ENCODE peak calls at places on chromosomes 11 and 22, in nine cellular contexts. R is A673; E is CD8-positive, alpha-beta memory T cell; S is left lung; C is A549; D is psoas muscle; Z is fibroblast of the aortic adventitia; Q is IMR-90; X is PC-9. L is an unnamed sample.

GRCh38 chr11:113331988-113332387 is 17.6 kb downstream of the TTC12 start:
- DNase-seq in E (no peak), X (no peak), D (no peak), S (no peak), C (no peak), Z (peak), R (no peak), Q (no peak), L (no peak)

GRCh38 chr11:8005556-8005955 is 18.4 kb downstream of the EIF3F start:
- DNase-seq in E (no peak), Q (no peak), C (no peak), S (no peak), R (no peak), X (no peak), Z (no peak), D (no peak), L (no peak)

GRCh38 chr11:1299621-1300020 is 9.8 kb downstream of the TOLLIP start:
- DNase-seq in E (no peak), C (no peak), Q (no peak), Z (no peak), X (no peak), D (no peak), R (no peak), S (peak), L (no peak)

GRCh38 chr11:23423656-23424055 is 563.4 kb upstream of the CCDC179 start:
- DNase-seq in S (peak), R (no peak), Z (no peak), E (no peak), Q (no peak), C (no peak), D (no peak), X (no peak), L (no peak)

GRCh38 chr22:36257308-36257707 is 4.4 kb downstream of the APOL1 start:
- DNase-seq in Q (no peak), S (no peak), E (no peak), D (no peak), X (no peak), R (no peak), Z (no peak), C (no peak), L (no peak)

GRCh38 chr22:23696326-23696851 is 5.6 kb downstream of the RGL4 start:
- DNase-seq in D (peak), Z (no peak), S (peak), R (no peak), X (no peak), Q (peak), E (peak), C (no peak), L (peak)

GRCh38 chr11:96217206-96217605 is 125.8 kb downstream of the MAML2 start:
- DNase-seq in Z (no peak), R (no peak), D (no peak), C (no peak), E (no peak), X (no peak), S (no peak), Q (no peak), L (no peak)

GRCh38 chr11:107859459-107860239 is 1.1 kb upstream of the SLC35F2 start:
- DNase-seq in Z (peak), X (peak), C (peak), S (peak), D (peak), Q (no peak), E (no peak), R (peak), L (no peak)

GRCh38 chr11:107427569-107428180 is 29.9 kb downstream of the CWF19L2 start:
- DNase-seq in D (no peak), S (no peak), C (no peak), X (no peak), R (peak), E (no peak), Q (no peak), Z (no peak), L (no peak)

GRCh38 chr11:128180446-128181089 is 406.8 kb downstream of the ETS1 start:
- DNase-seq in X (peak), E (no peak), C (peak), D (no peak), Q (peak), Z (peak), R (peak), S (no peak), L (no peak)

GRCh38 chr11:76616676-76617552 is 53.6 kb downstream of the LRRC32 start:
- DNase-seq in D (no peak), X (no peak), E (no peak), S (no peak), R (no peak), Z (no peak), C (no peak), Q (no peak), L (no peak)

GRCh38 chr11:108897916-108898315 is 233.0 kb downstream of the DDX10 start:
- DNase-seq in S (no peak), E (no peak), X (no peak), C (no peak), Q (no peak), Z (no peak), R (no peak), D (no peak), L (no peak)

GRCh38 chr11:95999604-96000003 is 75.7 kb upstream of the MTMR2 start:
- DNase-seq in X (no peak), Q (no peak), D (no peak), C (no peak), E (no peak), S (no peak), R (no peak), Z (peak), L (no peak)

GRCh38 chr11:7651140-7651551 is 22.2 kb downstream of the CYB5R2 start:
- DNase-seq in Z (no peak), R (no peak), S (peak), C (no peak), X (no peak), E (no peak), Q (peak), D (no peak), L (no peak)

GRCh38 chr11:113675003-113675471 is 31.1 kb downstream of the TMPRSS5 start:
- DNase-seq in R (no peak), D (no peak), S (no peak), C (no peak), X (no peak), E (no peak), Q (peak), Z (peak), L (no peak)

GRCh38 chr11:78830277-78830676 is 255.6 kb upstream of the NARS2 start:
- DNase-seq in E (no peak), R (no peak), D (no peak), C (no peak), S (no peak), X (no peak), Z (no peak), Q (no peak), L (no peak)

GRCh38 chr22:19671316-19671715 is 43.0 kb upstream of the SEPTIN5 start:
- DNase-seq in R (no peak), D (no peak), Z (no peak), X (no peak), Q (no peak), E (no peak), S (no peak), C (no peak), L (no peak)

GRCh38 chr11:114157476-114158050 is 98.1 kb downstream of the ZBTB16 start:
- DNase-seq in S (no peak), R (no peak), E (no peak), X (no peak), D (peak), Z (no peak), C (no peak), Q (no peak), L (no peak)

GRCh38 chr11:76671236-76671590 is 666 bp upstream of the LRRC32 start:
- DNase-seq in X (no peak), S (no peak), E (no peak), Q (no peak), C (no peak), Z (no peak), D (no peak), R (no peak), L (no peak)

GRCh38 chr22:20239063-20239950 is 28.8 kb downstream of the RTN4R start:
- DNase-seq in S (no peak), R (peak), Q (peak), X (no peak), Z (peak), E (no peak), D (peak), C (no peak), L (no peak)

GRCh38 chr11:84430661-84431060 is 1144.5 kb upstream of the CCDC90B start:
- DNase-seq in C (no peak), S (no peak), X (peak), D (no peak), R (no peak), E (no peak), Z (no peak), Q (no peak), L (no peak)

GRCh38 chr11:35322321-35322979 is 96.9 kb downstream of the SLC1A2 start:
- DNase-seq in R (no peak), Q (no peak), D (no peak), X (no peak), C (no peak), E (no peak), S (no peak), Z (no peak), L (no peak)

GRCh38 chr22:50507421-50507990 is at the start of gene LMF2:
- DNase-seq in Z (no peak), S (peak), Q (no peak), D (peak), X (peak), R (no peak), C (peak), E (peak), L (peak)

GRCh38 chr11:119774180-119774763 is 45.3 kb upstream of the NECTIN1 start:
- DNase-seq in C (no peak), X (peak), R (peak), D (peak), Q (peak), E (no peak), Z (peak), S (no peak), L (no peak)

GRCh38 chr11:119453881-119454280 is 30.9 kb upstream of the THY1 start:
- DNase-seq in E (no peak), C (no peak), Q (no peak), Z (no peak), S (no peak), D (no peak), X (no peak), R (no peak), L (no peak)

GRCh38 chr11:121534131-121535093 is 81.6 kb upstream of the SORL1-AS1 start:
- DNase-seq in Z (peak), R (peak), E (no peak), D (no peak), S (no peak), X (no peak), C (no peak), Q (peak), L (no peak)

GRCh38 chr22:35334010-35334409 is 34.3 kb downstream of the TOM1 start:
- DNase-seq in D (no peak), R (no peak), E (no peak), X (no peak), C (no peak), Z (no peak), S (peak), Q (no peak), L (no peak)

GRCh38 chr11:9758676-9759518 is 95.0 kb downstream of the SWAP70 start:
- DNase-seq in S (peak), R (peak), X (peak), C (peak), Q (peak), E (peak), Z (peak), D (peak), L (peak)

GRCh38 chr11:58060939-58061672 is 30.4 kb downstream of the OR6Q1 start:
- DNase-seq in Z (peak), D (no peak), C (no peak), Q (peak), X (no peak), S (no peak), R (no peak), E (no peak), L (no peak)

GRCh38 chr22:18000441-18001039 is 23.8 kb downstream of the MICAL3 start:
- DNase-seq in D (peak), R (peak), S (no peak), X (peak), C (no peak), Z (peak), E (peak), Q (no peak), L (peak)

GRCh38 chr22:26367402-26368245 is 61.4 kb upstream of the ASPHD2 start:
- DNase-seq in Z (peak), S (no peak), Q (peak), E (peak), C (peak), X (no peak), D (no peak), R (peak), L (peak)

GRCh38 chr11:3225159-3225758 is 6.6 kb upstream of the MRGPRG start:
- DNase-seq in C (no peak), X (no peak), Q (no peak), R (no peak), Z (no peak), D (no peak), S (peak), E (no peak), L (no peak)

GRCh38 chr11:20125927-20126326 is 34.3 kb downstream of the DBX1 start:
- DNase-seq in Z (peak), Q (peak), E (no peak), X (peak), R (no peak), D (no peak), S (no peak), C (peak), L (no peak)

GRCh38 chr11:45556851-45557707 is 108.3 kb downstream of the CHST1 start:
- DNase-seq in X (no peak), Q (no peak), R (peak), C (no peak), D (no peak), E (no peak), S (no peak), Z (peak), L (no peak)

GRCh38 chr22:46663436-46664100 is 43.4 kb downstream of the GRAMD4 start:
- DNase-seq in X (no peak), C (no peak), Z (no peak), R (no peak), E (no peak), D (no peak), S (peak), Q (no peak), L (no peak)

GRCh38 chr11:65113839-65114238 is 2.2 kb downstream of the TM7SF2 start:
- DNase-seq in Z (no peak), S (no peak), D (no peak), E (no peak), R (no peak), C (no peak), Q (no peak), X (no peak), L (no peak)
- H3K4me3 ChIP-seq in Z (no peak), S (no peak), D (no peak), E (no peak), R (no peak), C (no peak), Q (no peak), X (no peak), L (no peak)

DNA sequence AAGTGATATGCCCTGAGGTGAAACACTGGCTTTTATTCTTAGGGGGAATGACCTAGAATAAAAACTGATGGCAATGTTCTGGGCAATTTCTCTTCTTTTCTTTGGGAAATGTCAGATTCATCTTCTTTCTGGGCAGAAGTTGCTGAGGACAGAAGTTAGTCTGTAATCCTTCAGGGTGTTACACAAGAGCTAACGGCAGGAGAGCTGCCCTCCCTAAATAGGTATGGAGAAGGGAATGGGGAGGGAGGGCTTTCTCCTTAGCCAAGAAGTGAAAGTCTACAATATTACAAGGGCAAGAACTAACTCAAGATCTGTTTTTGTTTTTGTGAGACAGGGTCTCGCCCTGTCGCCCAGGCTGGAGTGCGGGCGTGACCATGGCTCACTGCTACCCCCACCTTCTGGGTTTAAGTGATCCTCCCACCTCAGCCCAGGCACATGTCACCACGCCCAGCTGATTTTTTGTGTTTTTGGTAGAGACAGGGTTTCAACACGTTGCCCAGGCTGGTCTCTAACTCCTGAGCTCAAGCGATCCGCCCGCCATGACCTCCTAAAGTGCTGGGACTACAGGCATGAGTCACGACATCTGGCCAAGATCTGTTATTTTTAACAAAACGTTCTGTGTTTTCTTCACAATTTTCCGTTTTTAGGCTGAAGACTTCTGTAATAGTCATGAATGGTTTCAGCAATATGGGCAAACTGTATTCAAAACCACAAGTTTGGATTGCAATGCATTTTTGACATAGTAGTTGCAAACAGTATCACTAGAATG is 7.2 kb downstream of the PIWIL4 start:
- DNase-seq in C (no peak), Q (peak), D (no peak), S (peak), R (no peak), E (no peak), Z (peak), X (no peak), L (no peak)
- H3K4me3 ChIP-seq in C (no peak), Q (no peak), D (no peak), S (no peak), R (no peak), E (no peak), Z (no peak), X (no peak), L (no peak)

GRCh38 chr22:40898850-40899357 is 37.0 kb upstream of the DNAJB7 start:
- DNase-seq in R (peak), S (no peak), E (peak), X (no peak), Q (peak), C (peak), Z (peak), D (no peak), L (no peak)
- H3K4me3 ChIP-seq in R (no peak), S (no peak), E (no peak), X (no peak), Q (no peak), C (no peak), Z (no peak), D (no peak), L (no peak)

GRCh38 chr11:117454564-117454917 is 126.9 kb downstream of the CEP164 start:
- DNase-seq in Z (no peak), D (no peak), S (no peak), E (no peak), Q (no peak), R (no peak), X (no peak), C (no peak), L (no peak)

GRCh38 chr11:117457031-117457785 is 129.6 kb downstream of the CEP164 start:
- DNase-seq in X (no peak), Z (no peak), Q (no peak), D (no peak), E (no peak), R (no peak), C (no peak), S (no peak), L (no peak)

GRCh38 chr11:117457835-117458234 is 130.2 kb downstream of the CEP164 start:
- DNase-seq in D (no peak), C (no peak), R (no peak), Q (no peak), X (no peak), Z (no peak), E (no peak), S (no peak), L (no peak)

GRCh38 chr11:117453886-117454563 is 126.4 kb downstream of the CEP164 start:
- DNase-seq in E (no peak), R (no peak), S (no peak), Z (no peak), X (no peak), Q (no peak), D (no peak), C (no peak), L (no peak)

DNA sequence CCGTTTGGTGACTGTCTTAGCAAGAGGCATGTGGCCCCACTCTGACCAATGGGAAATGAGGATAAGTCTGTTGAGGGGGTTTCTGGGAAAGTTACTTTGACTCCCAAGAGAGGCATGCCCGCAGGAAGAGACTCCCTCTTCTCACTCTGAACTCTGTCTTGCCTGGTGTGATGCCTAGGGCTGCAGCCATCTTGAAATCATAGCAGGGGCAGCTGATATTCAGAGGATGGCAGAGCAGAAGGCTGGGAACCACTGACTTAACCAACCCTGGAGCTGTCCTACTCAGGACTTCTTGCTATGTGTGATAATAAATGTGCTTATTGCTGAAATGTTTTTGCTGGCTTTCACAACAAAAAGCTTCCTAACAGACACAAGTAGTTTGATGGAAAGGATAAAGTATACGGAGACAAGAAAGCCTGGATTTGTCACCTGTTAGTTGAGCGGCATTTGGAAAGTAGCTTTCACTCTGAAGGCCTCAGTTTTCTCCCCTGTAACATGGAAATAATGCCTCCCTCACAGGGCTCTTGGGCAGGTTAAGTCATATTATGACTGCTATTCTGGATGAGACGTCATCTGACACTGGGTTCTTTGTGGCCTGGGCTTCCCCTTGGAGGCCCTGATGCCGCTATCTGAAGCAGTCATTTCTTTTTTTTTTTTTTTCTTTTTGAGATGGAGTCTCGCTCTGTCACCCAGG is 128.5 kb downstream of the CEP164 start:
- DNase-seq in Q (no peak), X (no peak), D (no peak), S (no peak), R (no peak), Z (no peak), E (no peak), C (no peak), L (no peak)
- H3K4me3 ChIP-seq in Q (no peak), X (no peak), D (no peak), S (no peak), R (no peak), Z (no peak), E (no peak), C (no peak), L (no peak)

L was measured in effector memory CD4-positive, alpha-beta T cell.